ENCODE peak calls at places on chromosomes 7 and 10, in four cellular contexts. C, N, Q and F are unnamed samples.

GRCh38 chr7:90613088-90613498 is 17.0 kb downstream of the CDK14 start:
- DNase-seq in N (peak), Q (no peak), C (no peak), F (no peak)

GRCh38 chr7:140671966-140672365 is 779 bp upstream of the ADCK2 start:
- DNase-seq in N (no peak), C (no peak), Q (no peak), F (no peak)

GRCh38 chr10:132294561-132295320 is 13.0 kb downstream of the STK32C start:
- DNase-seq in C (no peak), Q (no peak), N (no peak), F (no peak)

GRCh38 chr10:126127630-126128029 is 231.3 kb downstream of the FANK1 start:
- DNase-seq in N (no peak), Q (no peak), C (no peak), F (no peak)

GRCh38 chr10:118590334-118590733 is 5.1 kb downstream of the PRLHR start:
- DNase-seq in N (no peak), C (peak), Q (no peak), F (peak)

GRCh38 chr7:14457567-14458453 is 444.7 kb downstream of the DGKB start:
- DNase-seq in C (peak), N (no peak), Q (peak), F (peak)

GRCh38 chr7:55887786-55888185 is 530 bp downstream of the ZNF713 start:
- DNase-seq in C (peak), Q (no peak), N (no peak), F (no peak)

GRCh38 chr10:81838950-81839349 is 36.0 kb upstream of the NRG3 start:
- DNase-seq in C (peak), Q (no peak), N (no peak), F (no peak)

GRCh38 chr10:131142446-131143380 is 168.8 kb downstream of the TCERG1L start:
- DNase-seq in C (no peak), Q (no peak), N (no peak), F (no peak)

GRCh38 chr7:11177793-11178192 is 204.1 kb downstream of the PHF14 start:
- DNase-seq in Q (no peak), C (no peak), N (no peak), F (peak)

GRCh38 chr10:126080879-126081331 is 184.5 kb downstream of the FANK1 start:
- DNase-seq in N (no peak), Q (no peak), C (no peak), F (no peak)

GRCh38 chr10:86346794-86347665 is 19.6 kb downstream of the GRID1 start:
- DNase-seq in Q (no peak), N (no peak), C (no peak), F (no peak)

GRCh38 chr7:142898377-142899235 is 13.1 kb upstream of the TRPV6 start:
- DNase-seq in C (no peak), Q (no peak), N (no peak), F (no peak)

GRCh38 chr7:142896151-142896550 is 10.6 kb upstream of the TRPV6 start:
- DNase-seq in C (no peak), N (no peak), Q (no peak), F (no peak)

GRCh38 chr7:142896741-142897379 is 11.3 kb upstream of the TRPV6 start:
- DNase-seq in N (no peak), C (no peak), Q (no peak), F (no peak)

GRCh38 chr7:142899661-142900060 is 14.1 kb upstream of the TRPV6 start:
- DNase-seq in C (no peak), N (no peak), Q (no peak), F (no peak)

DNA sequence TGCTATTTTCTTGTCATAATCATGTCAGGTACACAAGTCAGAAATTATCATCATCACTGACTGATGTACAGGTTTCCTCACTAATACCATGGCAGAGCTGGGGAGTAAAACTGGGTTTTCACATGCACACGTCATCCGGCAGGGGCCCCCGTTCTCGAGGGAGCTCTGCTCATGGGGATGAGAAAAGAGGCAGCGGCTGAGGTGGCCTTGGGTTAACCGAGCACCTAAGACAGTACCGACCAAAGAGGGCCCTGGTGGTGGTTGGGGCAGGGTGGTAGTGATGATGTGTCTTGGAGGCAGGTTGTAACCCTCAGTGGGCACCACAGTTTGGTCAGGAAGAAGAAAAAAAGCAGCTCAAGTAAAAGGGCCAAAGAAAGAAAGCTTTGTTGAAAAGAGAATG is 12.1 kb upstream of the TRPV6 start:
- DNase-seq in N (no peak), Q (no peak), C (no peak), F (no peak)
- TF ChIP-seq PBX3 in N (no peak), Q (no peak), C (no peak), F (no peak)

DNA sequence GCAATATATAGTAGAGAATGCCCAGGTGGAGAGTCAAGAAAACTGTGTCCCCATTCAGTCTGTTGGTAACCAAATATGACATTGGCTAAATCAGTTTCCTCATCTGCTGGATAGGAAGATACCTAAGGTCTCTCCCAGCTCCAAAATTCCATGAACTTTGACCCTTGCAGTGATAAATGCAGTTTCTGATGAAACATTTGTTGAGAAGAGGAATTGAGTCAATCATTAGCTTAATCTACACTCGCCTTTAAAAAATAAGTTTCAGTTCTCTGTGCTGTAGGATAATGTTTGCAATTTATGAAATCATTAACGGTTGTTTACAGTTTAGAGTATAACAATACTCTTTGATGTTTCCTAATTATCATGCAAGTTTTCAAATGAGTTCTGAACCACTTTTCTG is 38.0 kb upstream of the SLC25A13 start:
- DNase-seq in N (peak), Q (peak), C (no peak), F (peak)
- H3K4me2 ChIP-seq in N (no peak), Q (peak), C (no peak), F (peak)

GRCh38 chr7:80703272-80703671 is 64.8 kb downstream of the CD36 start:
- DNase-seq in C (no peak), N (no peak), Q (no peak), F (no peak)
- TF ChIP-seq PBX3 in C (peak), N (no peak), Q (no peak), F (no peak)

GRCh38 chr10:46096909-46097575 is 51.0 kb upstream of the MSMB start:
- DNase-seq in Q (peak), N (no peak), C (peak), F (no peak)

GRCh38 chr10:46092523-46093195 is 46.6 kb upstream of the MSMB start:
- DNase-seq in Q (no peak), N (no peak), C (no peak), F (no peak)

GRCh38 chr10:46096426-46096825 is 50.4 kb upstream of the MSMB start:
- DNase-seq in N (no peak), C (no peak), Q (peak), F (no peak)

GRCh38 chr10:46094197-46094500 is 48.1 kb upstream of the MSMB start:
- DNase-seq in N (no peak), C (no peak), Q (no peak), F (no peak)

DNA sequence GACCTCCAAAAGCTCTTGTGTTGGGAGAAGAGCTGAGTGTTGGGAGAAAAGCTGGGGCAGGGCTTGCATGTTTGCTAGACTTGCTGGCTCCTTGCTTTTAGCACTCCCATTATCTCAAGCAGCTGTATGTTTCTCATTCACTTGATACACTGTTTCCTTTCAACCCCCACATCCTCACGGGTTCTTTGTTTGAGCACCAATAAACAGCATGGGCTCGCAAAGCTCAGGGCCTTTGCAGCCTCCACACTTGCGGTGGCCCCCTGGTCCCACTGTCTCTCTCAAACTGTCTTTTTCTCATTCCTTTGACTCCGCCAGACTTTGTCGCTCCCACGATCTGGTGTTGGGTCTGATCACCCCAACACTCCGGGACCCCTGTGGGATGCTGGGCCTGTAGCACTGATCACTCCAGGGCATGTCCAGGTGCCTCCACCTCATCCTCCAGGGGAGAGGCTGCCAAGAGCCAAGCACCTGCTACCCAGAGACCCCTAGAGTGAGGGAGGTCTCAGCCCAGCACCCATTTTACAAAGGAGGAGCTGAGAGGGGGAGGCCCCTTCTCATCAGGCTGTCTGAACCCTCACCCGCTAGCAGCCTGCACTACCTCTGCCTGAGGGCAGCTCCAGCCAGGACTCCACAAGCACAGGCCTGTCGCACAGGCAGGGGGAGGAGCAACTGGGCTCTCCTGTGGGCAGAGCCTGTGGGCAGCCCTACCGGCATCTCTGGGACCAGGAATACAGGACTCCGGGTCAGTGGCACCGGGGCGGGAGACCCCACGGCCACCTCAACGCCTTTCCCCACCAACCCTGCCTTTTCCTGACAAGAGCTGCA is 49.1 kb upstream of the MSMB start:
- DNase-seq in N (no peak), C (peak), Q (no peak), F (no peak)
- H3K4me2 ChIP-seq in N (no peak), C (no peak), Q (no peak), F (no peak)

DNA sequence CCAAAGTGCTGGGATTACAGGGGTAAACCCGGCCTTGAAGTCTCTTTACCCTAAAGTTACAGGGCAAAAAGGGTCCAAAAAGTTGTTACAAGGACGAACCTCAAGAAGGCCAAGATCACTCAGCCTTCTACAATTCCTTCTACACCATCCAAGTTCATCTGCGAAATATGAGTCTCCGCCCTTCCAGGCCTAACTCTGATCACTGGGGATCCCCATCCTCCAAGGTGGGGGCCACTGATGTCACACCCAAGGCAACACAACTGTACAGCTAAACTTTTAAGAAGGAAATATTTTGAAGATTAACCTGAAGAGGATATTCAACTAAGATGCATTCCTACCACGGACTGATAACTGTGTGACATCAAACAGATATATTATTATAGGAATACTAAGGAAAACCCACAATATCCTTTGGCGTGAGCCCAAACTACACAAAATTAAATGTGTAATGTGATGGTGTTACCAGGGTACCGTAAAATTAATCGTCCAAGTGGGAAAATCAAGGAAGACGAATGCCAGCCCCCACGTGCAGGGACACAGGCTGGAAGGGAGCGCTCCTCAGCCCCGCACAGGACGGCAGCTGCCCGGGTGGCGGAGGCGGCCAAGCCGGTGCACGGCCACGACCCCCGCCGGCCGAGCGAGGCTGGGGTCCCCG is 1.0 kb downstream of the PAXIP1 start:
- DNase-seq in Q (no peak), C (no peak), N (no peak), F (peak)
- TF ChIP-seq PBX3 in Q (no peak), C (no peak), N (no peak), F (no peak)

DNA sequence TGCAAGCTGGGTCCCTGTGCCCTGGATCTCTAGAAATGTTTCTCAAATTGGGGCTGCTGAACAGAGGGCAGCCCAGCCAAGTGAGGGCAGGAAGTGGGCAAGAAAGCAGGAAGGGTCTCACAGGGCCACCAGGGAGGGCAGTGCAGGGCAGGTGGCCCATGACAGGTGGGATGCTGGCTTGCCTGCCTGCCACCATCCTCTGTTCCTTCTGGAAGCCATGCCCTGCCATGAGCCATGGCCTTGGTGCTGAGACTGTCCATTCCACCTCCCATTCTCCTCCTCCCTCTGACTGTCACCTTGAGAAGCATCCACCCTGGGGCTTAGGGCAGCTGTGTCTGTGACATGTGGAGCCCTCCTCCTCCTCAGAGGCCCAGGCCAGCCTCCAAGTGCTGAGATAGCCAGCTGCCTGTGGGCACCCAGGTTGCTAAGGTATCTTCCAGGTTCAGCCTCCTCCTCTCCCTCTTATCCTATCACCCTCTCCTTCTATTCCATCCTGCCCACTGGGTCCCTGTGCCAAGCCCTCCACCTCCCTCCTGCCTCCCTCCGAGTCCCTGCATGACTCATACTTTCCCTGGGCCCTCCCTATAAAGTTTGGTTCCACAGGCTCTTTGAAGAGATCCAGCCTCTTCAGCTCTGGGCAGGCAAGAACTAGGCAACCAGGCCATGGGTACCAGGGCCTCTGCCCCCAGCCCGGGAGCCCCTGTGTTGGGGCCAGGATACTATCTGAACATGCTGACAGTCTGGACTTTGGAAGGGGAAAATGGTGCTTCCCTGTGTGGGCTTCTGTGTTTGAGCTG is 1.3 kb downstream of the VSIR start:
- DNase-seq in C (no peak), Q (no peak), N (no peak), F (peak)
- H3K4me2 ChIP-seq in C (peak), Q (no peak), N (peak), F (peak)

DNA sequence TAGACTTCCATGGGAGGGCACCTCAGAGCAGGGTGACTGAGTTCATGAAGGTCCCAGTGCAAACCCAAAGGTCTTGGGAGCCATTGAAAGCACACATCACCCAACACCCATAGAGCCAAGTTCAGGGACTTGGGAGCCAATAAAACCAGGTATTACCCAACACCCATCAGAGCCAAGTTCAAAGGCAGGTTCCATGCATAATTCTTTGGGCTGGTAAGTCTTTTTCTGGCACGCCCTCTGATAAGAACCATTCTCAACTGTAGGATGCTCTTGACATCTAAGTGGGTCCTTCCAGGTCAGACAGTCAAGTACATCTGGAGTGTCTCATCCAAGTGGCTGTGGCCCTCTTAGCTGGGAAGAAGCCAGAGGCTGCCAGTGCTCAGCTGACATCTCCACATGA is 63.2 kb downstream of the EBF3 start:
- DNase-seq in C (no peak), N (no peak), Q (no peak), F (no peak)
- TF ChIP-seq PBX3 in C (no peak), N (no peak), Q (no peak), F (no peak)